ENCODE peak calls at places on chromosomes 3 and 15, in four cellular contexts. V is tibial artery, M is PC-3, E is fibroblast of mammary gland. W is an unnamed sample.

GRCh38 chr3:44890852-44891251 is 16.4 kb downstream of the TGM4 start:
- DNase-seq in M (no peak), E (no peak), V (no peak), W (peak)

GRCh38 chr3:64740232-64740631 is 52.4 kb upstream of the ADAMTS9 start:
- DNase-seq in M (no peak), E (peak), V (no peak), W (no peak)

GRCh38 chr15:88382482-88382983 is 84.7 kb downstream of the MRPL46 start:
- DNase-seq in V (no peak), E (no peak), M (peak), W (no peak)

GRCh38 chr3:195790891-195791290 is 20.8 kb downstream of the MUC4 start:
- DNase-seq in E (no peak), M (no peak), V (no peak), W (no peak)

GRCh38 chr3:170780955-170781354 is 89.0 kb downstream of the RPL22L1 start:
- DNase-seq in M (no peak), E (peak), V (no peak), W (no peak)

GRCh38 chr15:98174286-98174685 is 213.8 kb downstream of the ARRDC4 start:
- DNase-seq in M (no peak), E (no peak), V (no peak), W (no peak)

GRCh38 chr3:196641278-196642058 is 2.0 kb downstream of the NRROS start:
- DNase-seq in M (no peak), V (no peak), E (no peak), W (no peak)

GRCh38 chr3:172512363-172512762 is 10.9 kb downstream of the TNFSF10 start:
- DNase-seq in M (no peak), E (no peak), V (peak), W (no peak)

GRCh38 chr3:123586131-123586530 is 1.3 kb upstream of the HACD2 start:
- DNase-seq in V (no peak), E (peak), M (peak), W (no peak)

GRCh38 chr3:10219737-10220136 is 28.5 kb upstream of the TATDN2 start:
- DNase-seq in M (no peak), E (no peak), V (no peak), W (no peak)

GRCh38 chr15:65366122-65366892 is 11.5 kb downstream of the IGDCC3 start:
- DNase-seq in M (no peak), E (no peak), V (no peak), W (no peak)

GRCh38 chr15:36667296-36667695 is 87.9 kb downstream of the CDIN1 start:
- DNase-seq in V (no peak), E (no peak), M (no peak), W (no peak)
- H3K4me3 ChIP-seq in V (no peak), E (no peak), M (no peak), W (no peak)

GRCh38 chr15:68353418-68354145 is 76.0 kb downstream of the FEM1B start:
- DNase-seq in E (peak), V (no peak), M (peak), W (no peak)

GRCh38 chr15:68354923-68355322 is 77.0 kb downstream of the ITGA11 start:
- DNase-seq in M (peak), V (no peak), E (peak), W (no peak)

GRCh38 chr15:68354268-68354667 is 76.7 kb downstream of the FEM1B start:
- DNase-seq in V (no peak), E (no peak), M (no peak), W (no peak)

GRCh38 chr15:68349173-68349572 is 71.6 kb downstream of the FEM1B start:
- DNase-seq in M (no peak), E (peak), V (no peak), W (no peak)

DNA sequence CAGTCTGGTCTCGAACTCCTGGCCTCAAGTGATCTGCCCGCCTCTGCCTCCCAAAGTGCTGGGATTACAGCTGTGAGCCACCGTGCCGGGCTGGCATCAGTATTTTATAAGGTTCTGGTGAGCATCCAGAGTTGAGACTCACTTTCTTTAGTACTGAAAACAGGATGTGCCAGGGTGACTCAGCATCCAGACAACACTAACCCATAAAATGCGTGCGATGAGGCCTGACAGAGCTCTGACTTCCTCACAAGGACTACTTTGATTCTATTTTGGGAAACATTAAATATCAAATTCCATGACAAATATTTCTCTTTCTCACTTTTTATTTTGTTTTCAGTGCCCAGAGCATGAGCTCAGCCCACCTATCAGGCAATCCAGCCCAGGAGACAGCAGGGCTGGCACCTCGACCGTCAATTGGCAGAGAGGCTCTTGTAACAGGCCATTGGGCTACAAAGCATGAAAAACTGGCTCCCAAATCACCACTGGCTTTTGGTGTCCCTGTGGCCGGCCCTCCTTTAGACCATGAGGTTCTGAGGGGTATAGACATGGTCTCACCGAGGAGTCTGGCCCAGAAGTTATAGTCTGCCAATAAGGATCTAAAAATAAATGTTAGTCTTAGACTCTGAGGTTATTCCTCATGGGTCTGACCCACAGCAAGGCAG is 75.0 kb downstream of the FEM1B start:
- DNase-seq in V (peak), E (peak), M (peak), W (no peak)
- H3K4me3 ChIP-seq in V (no peak), E (no peak), M (no peak), W (no peak)

DNA sequence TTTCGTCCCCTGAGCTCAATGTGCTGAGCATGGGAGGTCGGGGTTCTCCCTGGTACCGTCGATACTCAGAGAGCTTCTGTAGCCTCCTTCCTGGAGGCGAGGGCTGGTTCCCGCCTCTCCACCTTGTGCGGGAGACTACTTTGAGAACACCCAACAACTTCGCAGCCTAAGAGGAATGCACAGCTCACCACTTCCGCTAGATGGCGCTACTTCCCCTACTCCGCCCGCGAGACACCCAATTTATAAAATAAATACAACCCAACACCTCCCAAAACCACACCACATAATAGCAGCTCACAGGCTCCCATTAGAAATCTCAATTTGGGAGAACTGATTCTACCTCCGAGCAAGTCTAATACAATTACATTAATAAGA is 1.2 kb downstream of the RGMA start:
- DNase-seq in E (peak), M (peak), V (peak), W (peak)
- H3K4me3 ChIP-seq in E (no peak), M (peak), V (peak), W (peak)

DNA sequence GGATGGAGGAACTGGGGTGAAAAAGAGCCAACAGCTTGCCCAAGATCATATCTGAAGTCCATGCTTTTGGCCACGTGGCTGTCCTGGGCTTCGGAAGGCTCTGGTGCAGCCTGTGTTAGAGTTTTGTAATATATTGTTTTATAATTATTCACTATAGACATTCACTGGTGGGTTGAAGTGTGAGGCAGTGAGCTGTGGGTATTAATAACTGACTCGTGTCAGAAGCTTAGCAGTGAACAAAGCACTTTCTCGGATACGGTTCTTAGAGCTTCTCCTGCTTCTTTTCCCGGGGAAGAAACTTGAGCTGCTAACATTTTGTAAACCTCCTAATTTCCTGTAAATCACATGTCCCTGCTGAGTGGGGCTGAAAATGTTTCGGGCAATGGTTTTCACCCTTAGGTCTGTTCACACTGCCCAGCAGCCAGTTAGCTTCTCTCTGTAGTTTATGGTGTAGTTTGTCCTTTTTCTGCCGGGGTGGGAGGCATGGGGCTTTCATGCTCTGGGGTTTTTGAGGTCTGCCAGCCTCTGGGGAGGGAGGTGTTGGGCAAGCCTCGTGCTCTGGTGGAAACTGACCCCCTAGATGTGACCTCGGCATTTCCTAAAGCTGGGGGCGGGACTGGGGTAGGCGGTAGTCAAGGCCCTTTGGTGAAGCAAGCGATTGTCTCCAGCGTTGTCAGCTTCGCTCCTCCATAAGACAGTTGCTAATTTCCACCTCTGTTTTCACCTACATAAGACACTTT is 1.7 kb downstream of the MRAS start:
- DNase-seq in M (no peak), V (no peak), E (peak), W (no peak)
- H3K4me3 ChIP-seq in M (no peak), V (peak), E (peak), W (peak)

GRCh38 chr3:48693826-48694225 is 8.1 kb upstream of the NCKIPSD start:
- DNase-seq in V (no peak), M (no peak), E (no peak), W (no peak)
- H3K4me3 ChIP-seq in V (peak), M (no peak), E (peak), W (peak)

GRCh38 chr3:181486496-181486895 is 225.2 kb upstream of the SOX2 start:
- DNase-seq in V (no peak), M (no peak), E (no peak), W (no peak)
- H3K4me3 ChIP-seq in V (no peak), M (no peak), E (no peak), W (no peak)

DNA sequence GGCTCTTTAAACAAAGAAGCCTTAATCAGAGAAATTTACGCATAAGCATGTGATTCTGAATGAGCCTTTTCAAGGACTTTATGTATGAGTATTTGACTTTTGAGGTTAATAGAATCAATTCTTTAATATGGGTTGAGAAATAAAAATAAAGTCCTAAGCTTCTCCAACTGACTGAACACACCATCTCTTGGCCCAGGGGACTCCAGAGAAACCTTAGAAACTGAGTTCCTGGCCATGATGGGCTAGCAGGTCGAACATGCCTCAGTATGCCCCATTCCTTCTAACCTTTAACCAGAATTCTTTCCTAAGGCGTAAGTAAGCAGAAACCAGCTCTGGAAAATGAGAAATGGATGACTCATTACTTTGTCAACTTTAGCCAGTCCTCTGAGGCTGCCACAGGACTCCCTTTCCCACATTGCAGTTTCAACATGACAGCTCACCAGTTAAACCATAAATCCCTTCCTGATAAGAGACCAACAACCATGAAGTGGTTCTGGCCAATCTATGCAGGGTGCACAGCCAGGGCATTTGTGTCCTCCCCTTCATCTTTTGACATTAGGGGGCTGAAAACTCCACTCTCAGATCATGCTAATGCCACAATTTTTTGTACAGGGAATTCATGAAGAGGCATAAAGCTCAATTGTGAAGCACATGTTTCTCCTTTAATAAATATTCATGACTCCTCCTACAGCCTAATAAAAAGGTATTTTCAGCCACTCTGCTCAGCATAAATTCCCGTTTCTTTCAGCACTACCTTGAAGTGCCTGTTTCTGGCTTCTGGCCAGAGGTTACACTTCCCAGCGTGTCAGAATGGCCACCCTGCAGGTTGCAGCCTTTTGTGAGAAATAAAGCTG is 33.3 kb downstream of the TM4SF18 start:
- DNase-seq in M (peak), E (peak), V (peak), W (no peak)
- H3K4me3 ChIP-seq in M (peak), E (no peak), V (no peak), W (no peak)

DNA sequence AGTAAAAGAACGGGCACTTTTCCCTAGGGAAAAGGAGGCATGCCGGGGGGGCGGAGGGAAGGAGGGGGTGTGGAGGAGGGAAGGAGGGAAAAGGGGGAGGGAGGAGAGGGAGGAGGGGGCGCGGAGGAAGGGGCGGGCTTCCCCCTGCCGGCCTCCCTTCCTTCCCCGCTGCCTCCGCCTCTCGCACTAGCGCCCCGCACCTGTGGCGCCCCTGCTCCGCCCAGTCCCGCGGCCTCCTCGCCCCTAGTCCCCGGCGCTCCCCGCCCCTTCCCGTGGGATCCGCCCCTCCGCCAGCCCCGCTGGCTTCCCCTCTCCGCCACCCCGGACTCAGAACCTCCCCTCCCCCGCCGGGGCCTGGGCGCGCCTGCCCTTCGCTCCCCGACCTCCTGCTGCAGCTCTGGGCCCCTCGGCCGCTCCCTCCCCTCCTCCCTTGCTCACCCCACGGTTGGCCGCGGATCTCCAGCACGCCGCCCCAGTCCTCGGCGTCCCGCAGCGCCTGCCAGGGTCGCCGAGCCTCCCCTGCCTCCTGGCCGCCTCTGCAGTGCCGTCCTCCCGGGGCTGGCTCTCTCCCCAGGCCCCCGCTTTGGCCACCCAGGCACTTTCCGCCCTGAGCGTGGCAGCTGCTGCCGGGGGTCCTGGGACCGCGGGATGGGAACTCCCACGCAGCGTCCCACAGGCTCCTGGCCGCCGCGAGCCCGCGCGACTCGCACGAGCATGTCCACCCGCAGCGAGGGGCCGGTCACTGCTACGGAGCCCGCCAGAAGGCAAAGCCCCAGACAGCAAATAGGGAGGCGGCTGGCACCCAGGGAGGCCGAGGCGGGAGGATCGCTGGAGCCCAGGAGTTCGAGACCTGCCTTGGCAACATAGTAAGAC is 147.4 kb downstream of the TJP1 start:
- DNase-seq in M (peak), V (no peak), E (peak), W (no peak)
- H3K4me3 ChIP-seq in M (peak), V (peak), E (peak), W (peak)

W was measured in suprapubic skin.